ENCODE peak calls at places on chromosomes 6 and 20, in nine cellular contexts. R, Z, H, O, U, V, G, F and T are unnamed samples.

GRCh38 chr6:33963351-33963750 is 159.5 kb upstream of the MLN start:
- DNase-seq in R (no peak), Z (no peak), H (no peak), O (no peak), U (no peak), V (no peak), G (no peak), F (no peak), T (no peak)

GRCh38 chr6:106097368-106098231 is 11.5 kb downstream of the PRDM1 start:
- DNase-seq in R (peak; percentile 75), Z (no peak), H (peak; percentile 77), O (peak; percentile 59), U (no peak), V (no peak), G (peak; percentile 23), F (no peak), T (peak; percentile 83)

GRCh38 chr6:137820425-137820824 is 46.6 kb upstream of the TNFAIP3 start:
- DNase-seq in R (peak; percentile 32), Z (no peak), H (no peak), O (no peak), U (no peak), V (no peak), G (no peak), F (no peak), T (no peak)

GRCh38 chr6:138912308-138912707 is 75.7 kb downstream of the REPS1 start:
- DNase-seq in R (no peak), Z (no peak), H (no peak), O (no peak), U (no peak), V (no peak), G (no peak), F (no peak), T (no peak)

GRCh38 chr6:55678330-55679224 is 99.6 kb upstream of the HMGCLL1 start:
- DNase-seq in R (no peak), Z (no peak), H (no peak), O (no peak), U (no peak), V (no peak), G (no peak), F (no peak), T (no peak)

GRCh38 chr6:157239148-157239547 is 84.2 kb downstream of the TMEM242 start:
- DNase-seq in R (no peak), Z (no peak), H (no peak), O (no peak), U (no peak), V (no peak), G (no peak), F (no peak), T (no peak)

GRCh38 chr6:136039185-136039584 is 187.7 kb downstream of the PDE7B start:
- DNase-seq in R (peak; percentile 16), Z (no peak), H (no peak), O (no peak), U (no peak), V (no peak), G (no peak), F (no peak), T (no peak)

GRCh38 chr20:45306431-45306982 is at the start of gene RBPJL:
- DNase-seq in R (peak; percentile 37), Z (no peak), H (peak; percentile 25), O (peak; percentile 67), U (no peak), V (peak; percentile 77), G (no peak), F (no peak), T (no peak)

DNA sequence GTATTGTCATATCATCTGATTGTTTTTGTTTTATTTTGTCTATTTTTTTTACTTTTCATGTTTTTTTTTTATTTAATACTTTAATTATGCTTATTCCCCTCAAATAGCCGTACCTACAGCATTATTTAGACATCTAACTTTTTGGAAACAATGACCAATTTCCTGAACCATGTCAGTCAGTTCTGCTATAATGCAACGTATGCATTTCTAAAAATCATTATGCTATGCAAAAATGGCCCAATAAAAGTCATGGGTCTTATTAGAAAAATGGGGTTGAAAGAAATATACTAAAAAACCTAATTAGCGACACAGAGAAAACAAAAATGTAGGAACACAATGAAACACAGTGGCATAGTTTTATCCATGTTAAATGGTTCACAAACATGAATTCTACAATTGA is 1454.7 kb downstream of the GRIK2 start:
- DNase-seq in R (no peak), Z (no peak), H (no peak), O (no peak), U (no peak), V (no peak), G (no peak), F (no peak), T (no peak)
- H3K9me2 ChIP-seq in R (no peaks in the 10 kb centered on the region), Z (no peaks in the 10 kb centered on the region), H (no peaks in the 10 kb centered on the region), O (no peaks in the 10 kb centered on the region), U (no peaks in the 10 kb centered on the region), V (no peaks in the 10 kb centered on the region), G (no peaks in the 10 kb centered on the region), F (no peaks in the 10 kb centered on the region), T (no peaks in the 10 kb centered on the region)

GRCh38 chr6:89599727-89600126 is 38.8 kb downstream of the LYRM2 start:
- DNase-seq in R (no peak), Z (no peak), H (no peak), O (no peak), U (no peak), V (no peak), G (no peak), F (no peak), T (no peak)

GRCh38 chr6:89596056-89596455 is 42.5 kb downstream of the LYRM2 start:
- DNase-seq in R (no peak), Z (no peak), H (peak; percentile 77), O (no peak), U (no peak), V (no peak), G (no peak), F (no peak), T (peak; percentile 62)

GRCh38 chr6:89597988-89598387 is 40.6 kb downstream of the LYRM2 start:
- DNase-seq in R (peak; percentile 37), Z (no peak), H (peak; percentile 48), O (peak; percentile 51), U (peak; percentile 76), V (peak; percentile 54), G (peak; percentile 75), F (peak; percentile 67), T (no peak)

GRCh38 chr6:89597372-89597771 is 41.2 kb downstream of the LYRM2 start:
- DNase-seq in R (no peak), Z (no peak), H (peak; percentile 21), O (no peak), U (no peak), V (no peak), G (no peak), F (no peak), T (no peak)

DNA sequence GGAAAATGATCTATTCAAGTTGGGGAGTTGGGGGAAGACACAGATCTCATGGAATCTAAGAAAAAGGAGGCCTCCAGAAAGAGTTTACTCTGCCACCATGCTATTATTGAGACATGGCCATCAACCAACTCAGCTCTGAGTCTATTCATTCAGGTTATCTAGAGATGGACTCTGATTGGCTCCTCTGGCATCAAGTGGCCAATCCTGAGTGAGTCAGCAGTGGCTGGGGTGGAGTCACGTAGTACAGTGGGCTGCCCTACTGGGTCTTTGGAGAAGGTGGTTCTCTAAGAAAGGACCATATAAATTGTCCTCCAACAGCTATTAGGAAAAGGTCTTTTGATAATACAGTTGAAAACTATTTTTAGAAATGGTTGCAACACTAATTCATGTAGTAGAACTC is 42.1 kb downstream of the LYRM2 start:
- DNase-seq in R (no peak), Z (no peak), H (no peak), O (peak; percentile 58), U (no peak), V (no peak), G (peak; percentile 12), F (no peak), T (no peak)
- H3K9me2 ChIP-seq in R (no peaks in the 10 kb centered on the region), Z (no peaks in the 10 kb centered on the region), H (no peaks in the 10 kb centered on the region), O (no peaks in the 10 kb centered on the region), U (no peaks in the 10 kb centered on the region), V (peaks cover 3% of the 10 kb centered on the region), G (no peaks in the 10 kb centered on the region), F (no peaks in the 10 kb centered on the region), T (no peaks in the 10 kb centered on the region)

GRCh38 chr6:5707646-5708045 is 299.1 kb downstream of the NRN1 start:
- DNase-seq in R (no peak), Z (no peak), H (no peak), O (no peak), U (no peak), V (no peak), G (no peak), F (no peak), T (no peak)

GRCh38 chr6:5718231-5718947 is 288.3 kb downstream of the NRN1 start:
- DNase-seq in R (no peak), Z (no peak), H (peak; percentile 73), O (peak; percentile 67), U (no peak), V (no peak), G (no peak), F (no peak), T (no peak)

GRCh38 chr6:5710516-5710915 is 296.2 kb downstream of the NRN1 start:
- DNase-seq in R (no peak), Z (no peak), H (no peak), O (no peak), U (no peak), V (no peak), G (no peak), F (no peak), T (no peak)

GRCh38 chr6:5712349-5713215 is 294.1 kb downstream of the NRN1 start:
- DNase-seq in R (no peak), Z (no peak), H (no peak), O (no peak), U (no peak), V (peak; percentile 43), G (no peak), F (no peak), T (no peak)

DNA sequence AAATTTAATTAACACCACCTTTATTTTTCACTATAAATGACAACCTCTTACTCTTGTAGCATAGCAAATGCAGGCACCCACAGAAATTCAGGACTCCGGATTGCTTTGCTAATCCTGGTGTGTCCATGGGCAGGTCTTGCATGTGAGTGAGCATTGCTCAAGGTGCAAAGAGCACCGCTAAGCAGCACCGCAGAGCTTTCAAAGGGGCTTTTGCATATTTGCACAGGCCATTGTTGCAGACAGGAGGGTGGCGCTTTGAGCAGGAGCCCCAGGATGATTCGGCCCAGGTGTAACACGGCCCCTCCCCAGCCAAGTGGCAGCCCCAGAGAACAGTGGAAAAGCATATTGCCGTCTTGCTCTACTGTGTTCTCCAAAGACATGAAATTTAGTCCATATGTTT is 293.2 kb downstream of the NRN1 start:
- DNase-seq in R (no peak), Z (no peak), H (no peak), O (no peak), U (peak; percentile 39), V (peak; percentile 63), G (no peak), F (no peak), T (no peak)
- H3K9me2 ChIP-seq in R (no peaks in the 10 kb centered on the region), Z (no peaks in the 10 kb centered on the region), H (no peaks in the 10 kb centered on the region), O (no peaks in the 10 kb centered on the region), U (no peaks in the 10 kb centered on the region), V (peaks cover 2% of the 10 kb centered on the region), G (no peaks in the 10 kb centered on the region), F (no peaks in the 10 kb centered on the region), T (no peaks in the 10 kb centered on the region)

GRCh38 chr6:11410539-11411307 is 126.8 kb upstream of the TMEM170B start:
- DNase-seq in R (peak; percentile 37), Z (no peak), H (no peak), O (no peak), U (no peak), V (no peak), G (no peak), F (no peak), T (no peak)

GRCh38 chr6:11404081-11404480 is 133.5 kb upstream of the TMEM170B start:
- DNase-seq in R (no peak), Z (no peak), H (no peak), O (peak; percentile 74), U (no peak), V (no peak), G (no peak), F (no peak), T (no peak)

GRCh38 chr6:11411592-11411991 is 126.0 kb upstream of the TMEM170B start:
- DNase-seq in R (no peak), Z (no peak), H (no peak), O (no peak), U (no peak), V (no peak), G (no peak), F (no peak), T (no peak)

GRCh38 chr6:11404845-11405244 is 132.7 kb upstream of the TMEM170B start:
- DNase-seq in R (no peak), Z (no peak), H (no peak), O (peak; percentile 67), U (no peak), V (no peak), G (no peak), F (no peak), T (no peak)

GRCh38 chr6:11407403-11407802 is 130.1 kb upstream of the TMEM170B start:
- DNase-seq in R (no peak), Z (no peak), H (no peak), O (no peak), U (no peak), V (no peak), G (peak; percentile 36), F (no peak), T (no peak)
- H3K9me2 ChIP-seq in R (no peaks in the 10 kb centered on the region), Z (no peaks in the 10 kb centered on the region), H (no peaks in the 10 kb centered on the region), O (no peaks in the 10 kb centered on the region), U (no peaks in the 10 kb centered on the region), V (no peaks in the 10 kb centered on the region), G (no peaks in the 10 kb centered on the region), F (no peaks in the 10 kb centered on the region), T (no peaks in the 10 kb centered on the region)